ENCODE peak calls at places on chromosomes 5 and 9, in four cellular contexts. L is tibial nerve, J is thoracic aorta, T is cardiac fibroblast. R is an unnamed sample.

GRCh38 chr9:73199886-73200285 is 48.2 kb downstream of the ANXA1 start:
- DNase-seq in L (no peak), J (no peak), T (peak), R (no peak)

GRCh38 chr9:127867356-127868277 is 9.9 kb downstream of the AK1 start:
- DNase-seq in L (no peak), J (no peak), T (no peak), R (no peak)

GRCh38 chr5:95958308-95959014 is 3.2 kb downstream of the ELL2 start:
- DNase-seq in L (no peak), J (no peak), T (peak), R (no peak)

GRCh38 chr5:76579166-76579765 is 43.9 kb downstream of the F2RL2 start:
- DNase-seq in L (no peak), J (no peak), T (peak), R (no peak)

GRCh38 chr9:21710792-21711191 is 91.6 kb upstream of the MTAP start:
- DNase-seq in L (no peak), J (no peak), T (peak), R (no peak)

GRCh38 chr5:135843571-135844337 is 9.3 kb downstream of the SLC25A48 start:
- DNase-seq in L (no peak), J (no peak), T (no peak), R (no peak)

GRCh38 chr9:81789751-81790150 is 100.4 kb upstream of the TLE1 start:
- DNase-seq in L (no peak), J (no peak), T (peak), R (no peak)

GRCh38 chr5:75734913-75735789 is 17.9 kb upstream of the POC5 start:
- DNase-seq in L (no peak), J (no peak), T (peak), R (no peak)

GRCh38 chr9:85212887-85213286 is 528.9 kb downstream of the AGTPBP1 start:
- DNase-seq in L (no peak), J (no peak), T (peak), R (no peak)

R was measured in breast epithelium.